ENCODE peak calls at places on chromosomes 16 and 17, in four cellular contexts. J, Z, K and R are unnamed samples.

GRCh38 chr17:61401280-61402072 is 1.8 kb downstream of the TBX2 start:
- DNase-seq in J (no peak), Z (no peak), K (no peak), R (no peak)

GRCh38 chr17:68175905-68176304 is 71.9 kb upstream of the AMZ2 start:
- DNase-seq in J (no peak), Z (no peak), K (no peak), R (no peak)

GRCh38 chr16:26550111-26550610 is 516.6 kb upstream of the C16orf82 start:
- DNase-seq in J (no peak), Z (no peak), K (no peak), R (no peak)

GRCh38 chr17:2731807-2732206 is 17.6 kb downstream of the CCDC92B start:
- DNase-seq in J (no peak), Z (no peak), K (no peak), R (no peak)

GRCh38 chr16:3490911-3491629 is 4.2 kb downstream of the C16orf90 start:
- DNase-seq in J (no peak), Z (no peak), K (peak), R (no peak)

GRCh38 chr16:88706965-88707871 is 915 bp downstream of the CTU2 start:
- DNase-seq in J (no peak), Z (no peak), K (no peak), R (no peak)

GRCh38 chr17:2076461-2076984 is 21.6 kb downstream of the HIC1 start:
- DNase-seq in J (peak), Z (no peak), K (no peak), R (no peak)

GRCh38 chr17:54749157-54749556 is 151.5 kb upstream of the TOM1L1 start:
- DNase-seq in J (no peak), Z (no peak), K (no peak), R (no peak)

GRCh38 chr16:82082543-82083244 is 47.6 kb downstream of the HSD17B2 start:
- DNase-seq in J (no peak), Z (no peak), K (no peak), R (no peak)

GRCh38 chr17:32912218-32912897 is 15.6 kb upstream of the TMEM98 start:
- DNase-seq in J (peak), Z (peak), K (peak), R (peak)

GRCh38 chr17:79836952-79837887 is 2.0 kb downstream of the CBX4 start:
- DNase-seq in J (peak), Z (peak), K (peak), R (peak)

GRCh38 chr16:23486480-23486879 is 23.8 kb downstream of the GGA2 start:
- DNase-seq in J (no peak), Z (no peak), K (no peak), R (no peak)

GRCh38 chr16:4702466-4702808 is 9.1 kb downstream of the NUDT16L1 start:
- DNase-seq in J (no peak), Z (no peak), K (no peak), R (no peak)

GRCh38 chr16:85215478-85216120 is 103.3 kb upstream of the CIBAR2 start:
- DNase-seq in J (no peak), Z (no peak), K (no peak), R (no peak)

GRCh38 chr16:72995151-72995881 is 52.6 kb downstream of the ZFHX3 start:
- DNase-seq in J (no peak), Z (no peak), K (no peak), R (no peak)

GRCh38 chr17:41521574-41522261 is 3.0 kb upstream of the KRT15 start:
- DNase-seq in J (no peak), Z (no peak), K (peak), R (no peak)

GRCh38 chr17:69575346-69575761 is 160.9 kb downstream of the MAP2K6 start:
- DNase-seq in J (no peak), Z (no peak), K (no peak), R (no peak)

GRCh38 chr17:80871341-80871740 is 120.3 kb upstream of the CHMP6 start:
- DNase-seq in J (no peak), Z (peak), K (no peak), R (no peak)

GRCh38 chr16:79169239-79169638 is 431.3 kb downstream of the MAF start:
- DNase-seq in J (no peak), Z (no peak), K (no peak), R (no peak)

GRCh38 chr16:64715624-64716023 is 406.2 kb downstream of the CDH11 start:
- DNase-seq in J (no peak), Z (no peak), K (no peak), R (no peak)

GRCh38 chr16:77431131-77431670 is 3.6 kb downstream of the ADAMTS18 start:
- DNase-seq in J (no peak), Z (no peak), K (no peak), R (no peak)

GRCh38 chr16:31201511-31202401 is 804 bp downstream of the PYCARD start:
- DNase-seq in J (peak), Z (peak), K (peak), R (no peak)

GRCh38 chr16:1468456-1468855 is 6.4 kb downstream of the CLCN7 start:
- DNase-seq in J (no peak), Z (no peak), K (no peak), R (no peak)

GRCh38 chr17:66514227-66514806 is 211.9 kb downstream of the PRKCA start:
- DNase-seq in J (no peak), Z (no peak), K (no peak), R (no peak)

GRCh38 chr17:77695386-77695785 is 263.1 kb upstream of the TNRC6C start:
- DNase-seq in J (no peak), Z (no peak), K (no peak), R (no peak)

GRCh38 chr16:25279491-25279890 is 21.8 kb upstream of the ZKSCAN2 start:
- DNase-seq in J (no peak), Z (no peak), K (no peak), R (no peak)

GRCh38 chr17:29573871-29574731 is 5.6 kb downstream of the TP53I13 start:
- DNase-seq in J (no peak), Z (peak), K (no peak), R (no peak)

GRCh38 chr17:10875984-10876555 is 38.2 kb upstream of the PIRT start:
- DNase-seq in J (peak), Z (no peak), K (peak), R (peak)

GRCh38 chr17:70208825-70209555 is 39.7 kb downstream of the KCNJ2 start:
- DNase-seq in J (no peak), Z (no peak), K (no peak), R (no peak)

GRCh38 chr17:16516594-16517018 is 24.6 kb upstream of the LRRC75A start:
- DNase-seq in J (peak), Z (no peak), K (no peak), R (peak)
- H3K4me3 ChIP-seq in J (no peak), Z (peak), K (peak), R (no peak)

DNA sequence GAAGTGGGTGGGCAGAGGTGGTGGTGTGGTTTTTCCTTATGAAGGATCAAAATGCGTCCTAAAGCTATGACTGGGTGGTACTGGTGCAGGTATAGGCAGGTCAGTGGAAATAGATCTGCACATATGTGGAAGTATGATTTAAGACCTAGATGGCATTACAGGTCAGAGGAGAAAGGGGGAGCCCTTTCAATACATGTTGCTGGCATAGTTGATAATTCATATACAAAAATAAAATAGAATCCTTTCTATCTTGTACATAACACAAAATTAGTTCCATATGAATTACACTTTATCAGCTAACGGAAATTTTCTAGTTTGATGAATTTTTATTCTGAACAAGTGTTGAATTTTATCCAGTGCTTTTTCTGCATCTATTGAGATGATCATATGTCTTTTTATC is 20.8 kb upstream of the PIK3R5 start:
- DNase-seq in J (no peak), Z (no peak), K (no peak), R (no peak)
- TF ChIP-seq CTCF in J (no peak), Z (no peak), K (no peak), R (no peak)

GRCh38 chr17:5669191-5669590 is 84.9 kb upstream of the NLRP1 start:
- DNase-seq in J (no peak), Z (no peak), K (no peak), R (no peak)

GRCh38 chr17:5672141-5672540 is 87.8 kb upstream of the NLRP1 start:
- DNase-seq in J (no peak), Z (no peak), K (no peak), R (no peak)

GRCh38 chr17:5676012-5676411 is 91.7 kb upstream of the NLRP1 start:
- DNase-seq in J (no peak), Z (no peak), K (no peak), R (no peak)

GRCh38 chr17:5668557-5669138 is 84.3 kb upstream of the NLRP1 start:
- DNase-seq in J (no peak), Z (no peak), K (no peak), R (no peak)

GRCh38 chr17:5672815-5673430 is 88.6 kb upstream of the NLRP1 start:
- DNase-seq in J (no peak), Z (no peak), K (no peak), R (no peak)
- H3K27ac ChIP-seq in J (no peak), Z (no peak), K (no peak), R (no peak)

DNA sequence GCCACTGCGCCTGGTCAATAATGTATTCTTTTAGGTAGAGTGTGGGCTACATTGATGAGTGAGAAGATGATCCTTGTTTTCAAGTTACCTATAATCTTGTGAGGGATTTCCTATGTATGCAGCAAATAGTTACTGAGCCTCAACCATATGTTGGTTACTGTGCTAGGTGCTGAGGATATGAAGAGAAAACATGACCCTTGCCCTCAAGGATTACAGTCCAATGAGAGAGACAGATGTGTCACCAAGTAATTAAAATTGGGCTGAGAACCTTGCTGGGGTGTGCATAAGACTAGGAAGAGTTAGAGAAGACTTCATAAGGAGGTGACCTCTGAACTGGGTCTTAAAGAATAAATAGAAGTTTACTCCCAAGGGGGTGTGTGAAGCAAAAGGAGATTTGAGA is 7.4 kb downstream of the POLR2A start:
- DNase-seq in J (no peak), Z (no peak), K (no peak), R (no peak)
- H3K4me3 ChIP-seq in J (no peak), Z (no peak), K (no peak), R (no peak)

GRCh38 chr17:51435641-51436091 is 175.3 kb downstream of the UTP18 start:
- DNase-seq in J (peak), Z (peak), K (peak), R (peak)
- TF ChIP-seq CTCF in J (no peak), Z (peak), K (peak), R (peak)

GRCh38 chr16:29962344-29962994 is 590 bp downstream of the TMEM219 start:
- DNase-seq in J (no peak), Z (no peak), K (peak), R (peak)
- H3K27ac ChIP-seq in J (peak), Z (peak), K (peak), R (peak)

DNA sequence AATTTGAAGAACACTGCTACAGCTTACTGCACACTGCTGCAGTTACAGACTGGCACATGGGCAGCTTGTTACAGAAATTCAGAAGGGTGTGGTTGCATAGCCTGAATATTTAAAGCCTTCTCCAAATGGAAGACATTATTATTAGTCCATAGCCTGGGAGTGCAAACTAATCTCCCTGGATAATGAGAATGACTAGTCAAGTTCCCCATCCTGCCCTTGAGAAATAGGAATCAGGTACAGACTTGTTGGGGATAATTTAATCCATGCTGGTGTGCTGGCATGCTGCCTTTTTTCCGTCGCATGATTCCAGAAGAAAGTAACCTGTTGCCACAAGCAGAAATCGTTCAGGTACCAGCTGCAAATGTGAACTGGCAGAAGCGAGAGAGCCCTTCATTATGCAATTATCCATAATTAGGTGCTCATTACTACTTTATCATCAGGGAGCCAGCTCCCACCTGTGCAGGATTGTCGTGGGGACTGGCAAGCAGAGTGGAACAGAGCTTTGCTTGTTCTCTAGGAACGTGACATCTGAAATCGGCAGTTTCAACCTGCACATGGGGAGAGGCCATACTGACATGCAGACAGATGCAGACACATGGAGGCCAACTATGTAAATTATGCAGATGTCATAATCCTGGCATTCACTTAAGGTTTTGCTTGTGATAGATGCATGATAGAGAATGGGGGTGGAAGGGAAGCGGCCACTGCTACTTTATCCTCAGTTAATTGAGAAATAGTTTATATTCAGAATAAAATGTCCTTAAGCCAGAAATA is 419.4 kb downstream of the PMP22 start:
- DNase-seq in J (no peak), Z (no peak), K (no peak), R (no peak)
- H3K4me3 ChIP-seq in J (no peak), Z (no peak), K (no peak), R (no peak)

GRCh38 chr16:51376080-51376479 is 225.0 kb upstream of the SALL1 start:
- DNase-seq in J (no peak), Z (no peak), K (no peak), R (no peak)
- TF ChIP-seq CTCF in J (no peak), Z (no peak), K (no peak), R (no peak)

DNA sequence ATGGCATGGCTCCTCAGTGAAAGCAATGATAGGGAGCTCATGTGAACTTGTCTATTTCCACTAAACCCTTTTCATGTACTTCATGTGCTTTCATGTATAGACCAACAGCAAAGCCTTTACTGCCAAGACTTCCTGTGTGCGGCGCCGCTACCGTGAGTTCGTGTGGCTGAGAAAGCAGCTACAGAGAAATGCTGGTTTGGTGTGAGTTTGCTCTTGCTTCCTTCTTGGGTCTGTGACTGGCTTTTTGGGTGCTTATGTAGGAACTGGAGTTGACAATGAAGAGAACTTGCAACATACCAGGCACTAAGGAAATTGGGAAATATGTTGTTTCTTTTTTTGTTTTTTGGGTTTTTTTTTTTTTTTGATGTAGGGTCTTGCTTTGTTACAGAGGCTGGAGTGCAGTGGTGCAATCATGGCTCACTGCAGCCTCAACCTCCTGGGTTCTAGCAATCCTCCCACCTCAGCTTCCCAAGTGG is 5.7 kb downstream of the SNX11 start:
- DNase-seq in J (no peak), Z (no peak), K (no peak), R (no peak)
- H3K27ac ChIP-seq in J (no peak), Z (no peak), K (no peak), R (no peak)

GRCh38 chr17:39194089-39194984 is 3.1 kb downstream of the CACNB1 start:
- DNase-seq in J (no peak), Z (peak), K (no peak), R (peak)

GRCh38 chr17:39196191-39196819 is 1.2 kb downstream of the CACNB1 start:
- DNase-seq in J (no peak), Z (no peak), K (no peak), R (no peak)

GRCh38 chr17:39195568-39196160 is 1.8 kb downstream of the CACNB1 start:
- DNase-seq in J (no peak), Z (no peak), K (no peak), R (no peak)

GRCh38 chr17:39193346-39193745 is 4.1 kb downstream of the CACNB1 start:
- DNase-seq in J (no peak), Z (no peak), K (no peak), R (no peak)

DNA sequence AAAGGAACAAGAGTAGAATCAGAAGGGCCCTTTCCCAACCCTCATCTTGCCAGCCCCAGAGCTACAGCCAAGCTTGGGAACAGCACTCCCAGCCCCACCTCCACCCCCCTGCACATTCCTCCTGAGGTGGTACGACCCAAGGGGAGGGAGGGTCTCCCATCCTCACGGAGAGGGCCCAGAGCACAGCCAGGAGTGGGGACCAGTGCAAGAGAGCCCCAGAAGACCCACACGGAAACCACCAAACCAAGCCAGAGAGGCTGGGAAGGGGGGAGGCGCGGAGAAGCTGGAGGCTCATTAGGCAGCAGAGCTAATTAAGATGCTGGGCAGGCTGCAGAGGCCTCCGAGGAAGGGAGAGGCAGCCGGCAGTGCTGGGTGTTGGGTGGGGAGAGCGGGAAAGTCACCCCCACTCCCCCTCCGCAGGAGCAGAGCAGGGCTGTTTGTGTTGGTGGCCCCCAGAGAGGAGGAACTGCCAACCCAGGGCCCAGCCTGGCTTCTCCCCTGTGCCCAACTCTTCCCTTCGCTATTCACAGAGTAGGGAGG is 2.4 kb downstream of the CACNB1 start:
- DNase-seq in J (no peak), Z (no peak), K (no peak), R (no peak)
- H3K4me3 ChIP-seq in J (no peak), Z (no peak), K (no peak), R (no peak)